ENCODE peak calls at places on chromosomes 4 and X, in seven cellular contexts. T, C, B, K, Z, S and D are unnamed samples. For H3K9me3 and H3K4me1, the result is how much of the 10 kb centered on the place peaks cover.

GRCh38 chrX:153434801-153435200 is 11.1 kb downstream of the TREX2 start:
- DNase-seq in T (no peak), C (no peak), B (no peak), K (no peak), Z (no peak), S (no peak), D (no peak)

GRCh38 chr4:20176881-20177280 is 74.8 kb upstream of the SLIT2 start:
- DNase-seq in T (no peak), C (no peak), B (no peak), K (peak), Z (no peak), S (no peak), D (no peak)

GRCh38 chr4:106414366-106414765 is 45.8 kb upstream of the GIMD1 start:
- DNase-seq in T (no peak), C (no peak), B (no peak), K (no peak), Z (no peak), S (no peak), D (no peak)

GRCh38 chr4:112895785-112896184 is 153.7 kb upstream of the ANK2 start:
- DNase-seq in T (no peak), C (no peak), B (no peak), K (no peak), Z (no peak), S (no peak), D (no peak)

GRCh38 chr4:159016527-159017137 is 86.2 kb upstream of the RAPGEF2 start:
- DNase-seq in T (no peak), C (peak), B (peak), K (peak), Z (peak), S (no peak), D (peak)

GRCh38 chr4:3300198-3300671 is 7.4 kb downstream of the RGS12 start:
- DNase-seq in T (no peak), C (no peak), B (no peak), K (no peak), Z (no peak), S (no peak), D (no peak)

GRCh38 chr4:123506311-123506685 is 109.7 kb downstream of the SPRY1 start:
- DNase-seq in T (no peak), C (no peak), B (no peak), K (no peak), Z (no peak), S (no peak), D (no peak)

GRCh38 chr4:77959566-77960338 is 97.1 kb downstream of the MRPL1 start:
- DNase-seq in T (no peak), C (peak), B (no peak), K (peak), Z (no peak), S (no peak), D (no peak)

GRCh38 chrX:40373641-40374040 is 207.1 kb upstream of the ATP6AP2 start:
- DNase-seq in T (no peak), C (no peak), B (no peak), K (no peak), Z (no peak), S (no peak), D (no peak)

DNA sequence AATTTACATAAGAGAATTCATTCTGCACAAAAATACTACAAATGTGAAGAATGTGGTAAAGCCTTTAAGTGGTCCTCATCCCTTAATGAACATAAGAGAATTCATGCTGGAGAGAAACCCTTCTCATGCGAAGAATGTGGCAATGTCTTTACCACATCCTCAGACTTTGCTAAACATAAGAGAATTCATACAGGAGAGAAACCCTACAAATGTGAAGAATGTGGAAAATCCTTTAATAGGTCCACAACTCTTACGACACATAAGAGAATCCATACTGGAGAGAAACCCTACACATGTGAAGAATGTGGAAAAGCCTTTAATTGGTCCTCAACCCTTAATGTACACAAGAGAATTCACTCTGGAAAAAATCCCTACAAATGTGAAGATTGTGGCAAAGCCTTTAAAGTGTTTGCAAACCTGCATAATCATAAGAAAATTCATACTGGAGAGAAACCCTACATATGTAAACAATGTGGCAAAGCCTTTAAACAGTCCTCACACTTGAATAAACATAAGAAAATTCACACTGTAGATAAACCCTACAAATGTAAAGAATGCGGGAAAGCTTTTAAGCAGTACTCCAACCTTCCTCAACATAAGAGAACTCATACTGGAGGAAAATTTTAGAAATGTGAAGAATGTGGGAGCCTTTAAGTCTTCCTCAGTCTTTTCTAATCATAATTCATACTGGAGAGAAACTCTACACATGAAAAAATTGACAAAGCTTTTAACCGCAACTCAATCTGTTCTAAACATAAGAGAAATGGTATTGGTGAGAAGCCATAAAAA is 37.4 kb downstream of the ZNF718 start:
- DNase-seq in T (no peak), C (no peak), B (no peak), K (no peak), Z (no peak), S (no peak), D (no peak)
- H3K9me3 ChIP-seq in T (half or more), C (under half), B (under half), K (under half), Z (under half), S (under half), D (under half)

DNA sequence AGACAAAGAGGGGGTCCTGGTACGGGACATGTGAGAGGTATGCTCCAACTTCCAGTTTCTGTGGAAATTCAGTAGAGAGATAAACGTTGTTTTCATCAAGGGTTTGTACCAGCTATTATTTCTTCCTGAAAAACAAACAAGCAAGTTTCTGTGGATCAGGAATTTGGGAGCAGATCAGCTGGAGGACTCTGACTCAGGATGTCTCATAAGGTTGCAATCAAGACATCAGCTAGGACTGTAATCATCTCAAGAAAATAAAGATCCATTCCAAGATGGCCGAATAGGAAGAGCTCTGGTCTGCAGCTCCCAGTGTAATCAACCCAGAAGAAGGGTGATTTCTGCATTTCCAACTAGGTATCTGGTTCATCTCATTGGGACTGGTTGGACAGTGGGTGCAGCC is 23.5 kb upstream of the NFKB1 start:
- DNase-seq in T (no peak), C (no peak), B (no peak), K (peak), Z (no peak), S (no peak), D (no peak)
- TF ChIP-seq POLR2A in T (no peak), C (no peak), B (no peak), K (no peak), Z (no peak), S (no peak), D (no peak)

GRCh38 chr4:15740764-15741404 is 37.2 kb upstream of the CD38 start:
- DNase-seq in T (no peak), C (no peak), B (no peak), K (no peak), Z (no peak), S (no peak), D (no peak)

GRCh38 chr4:15736514-15737050 is 33.7 kb downstream of the BST1 start:
- DNase-seq in T (no peak), C (no peak), B (no peak), K (no peak), Z (no peak), S (no peak), D (no peak)

GRCh38 chr4:15742083-15742582 is 36.0 kb upstream of the CD38 start:
- DNase-seq in T (no peak), C (no peak), B (no peak), K (no peak), Z (no peak), S (no peak), D (no peak)

GRCh38 chr4:15737255-15737654 is 34.4 kb downstream of the BST1 start:
- DNase-seq in T (no peak), C (no peak), B (no peak), K (no peak), Z (no peak), S (no peak), D (no peak)

GRCh38 chr4:15738877-15739276 is 36.0 kb downstream of the BST1 start:
- DNase-seq in T (no peak), C (no peak), B (no peak), K (peak), Z (no peak), S (no peak), D (no peak)
- H3K4me1 ChIP-seq in T (under half), C (under half), B (under half), K (under half), Z (under half), S (under half), D (under half)

DNA sequence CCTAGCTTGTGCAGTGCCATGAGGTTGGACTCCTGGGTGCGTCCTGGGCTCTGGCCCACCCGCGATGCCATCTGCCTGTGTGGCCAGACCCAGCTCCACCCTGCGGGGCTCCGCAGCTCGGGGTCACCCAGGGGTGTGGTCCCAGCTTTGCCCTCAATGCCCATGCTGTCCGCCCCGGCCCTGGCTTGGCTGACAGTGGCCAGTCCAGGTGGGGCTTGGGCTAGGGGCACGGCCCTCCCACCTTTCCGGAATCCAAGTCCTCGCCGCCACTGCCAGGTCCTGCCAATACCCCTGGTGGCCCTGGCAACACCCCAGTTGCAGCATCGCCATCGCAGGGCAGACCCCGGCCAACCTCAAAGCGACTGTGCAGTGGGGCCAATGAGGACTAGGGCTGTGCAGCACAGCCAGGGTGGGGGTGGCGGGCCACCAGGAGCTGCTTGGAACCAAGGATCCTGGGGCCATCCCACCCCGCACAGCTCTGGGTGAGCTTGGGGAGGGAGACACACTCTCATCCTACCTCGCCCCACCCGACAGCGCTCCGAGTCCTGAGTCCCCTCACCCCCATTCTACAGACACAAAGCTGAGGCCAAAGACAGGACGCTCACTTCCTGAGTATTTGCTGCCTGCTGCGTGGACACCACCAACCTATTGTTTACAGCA is 80.9 kb downstream of the ZNF718 start:
- DNase-seq in T (no peak), C (no peak), B (no peak), K (no peak), Z (no peak), S (no peak), D (no peak)
- H3K9me3 ChIP-seq in T (half or more), C (under half), B (under half), K (under half), Z (under half), S (under half), D (under half)

GRCh38 chr4:102734591-102735385 is 26.0 kb downstream of the MANBA start:
- DNase-seq in T (no peak), C (no peak), B (no peak), K (peak), Z (no peak), S (no peak), D (no peak)
- TF ChIP-seq POLR2A in T (no peak), C (no peak), B (no peak), K (peak), Z (no peak), S (no peak), D (no peak)